ENCODE peak calls at places on chromosomes 7 and 10, in eight cellular contexts. A is left kidney, X is mesenteric fat pad, K is C1 segment of cervical spinal cord, L is small intestine, G is transverse colon, U is astrocyte, T is esophagus squamous epithelium. M is an unnamed sample.
A peak's percentile ranks its signal among the peaks of the same experiment; 100 is the strongest.

GRCh38 chr10:127012769-127013152 is 107.5 kb downstream of the DOCK1 start:
- DNase-seq in A (peak; percentile 74), X (no peak), K (no peak), L (peak; percentile 97), G (peak; percentile 92), U (peak; percentile 20), T (no peak), M (peak; percentile 27)

GRCh38 chr10:78523453-78523852 is 489.8 kb downstream of the RPS24 start:
- DNase-seq in A (no peak), X (peak; percentile 41), K (no peak), L (no peak), G (no peak), U (no peak), T (no peak), M (no peak)

GRCh38 chr7:24290004-24290641 is 6.1 kb downstream of the NPY start:
- DNase-seq in A (peak; percentile 80), X (no peak), K (no peak), L (peak; percentile 78), G (no peak), U (peak; percentile 22), T (no peak), M (peak; percentile 90)

GRCh38 chr10:51886438-51887068 is 187.2 kb upstream of the CSTF2T start:
- DNase-seq in A (no peak), X (no peak), K (no peak), L (no peak), G (no peak), U (peak; percentile 62), T (no peak), M (no peak)

GRCh38 chr10:43197834-43198681 is 59.8 kb downstream of the CSGALNACT2 start:
- DNase-seq in A (peak; percentile 29), X (no peak), K (no peak), L (peak; percentile 23), G (no peak), U (no peak), T (no peak), M (peak; percentile 28)

GRCh38 chr7:90384433-90384832 is 18.8 kb upstream of the CLDN12 start:
- DNase-seq in A (no peak), X (no peak), K (no peak), L (no peak), G (no peak), U (peak; percentile 21), T (no peak), M (no peak)

GRCh38 chr7:99143522-99143852 is 421 bp downstream of the SMURF1 start:
- DNase-seq in A (no peak), X (peak; percentile 93), K (no peak), L (peak; percentile 25), G (no peak), U (no peak), T (no peak), M (no peak)

GRCh38 chr7:51867117-51867516 is 550.5 kb upstream of the COBL start:
- DNase-seq in A (no peak), X (no peak), K (no peak), L (no peak), G (no peak), U (no peak), T (no peak), M (peak; percentile 50)

GRCh38 chr7:55253188-55253587 is 111.9 kb upstream of the LANCL2 start:
- DNase-seq in A (no peak), X (no peak), K (no peak), L (no peak), G (no peak), U (no peak), T (no peak), M (no peak)